ENCODE peak calls at places on chromosome 17, in ten cellular contexts. One of them, this sample, is unnamed.

GRCh38 chr17:77318491-77319210 is 177.9 kb downstream of the SEC14L1 start:
- DNase-seq in activated gamma-delta T cell: no peak
- DNase-seq in EL: peak; percentile 28
- DNase-seq in GF-D8: no peak
- DNase-seq in stimulated activated CD4-positive, alpha-beta T cell treated with anti-CD3 and anti-CD28 coated beads, Interleukin-1b, Interleukin-23, amount 100 ng/mL, for 1 hour: no peak
- DNase-seq in LoVo: no peak
- DNase-seq in T-cell: no peak
- DNase-seq in lung: no peak
- DNase-seq in type B pancreatic cell: no peak
- DNase-seq in HAP-1: peak; percentile 57
- DNase-seq in this sample: no peak

GRCh38 chr17:33811006-33811760 is 443.9 kb upstream of the CCL2 start:
- DNase-seq in activated gamma-delta T cell: no peak
- DNase-seq in EL: no peak
- DNase-seq in GF-D8: no peak
- DNase-seq in stimulated activated CD4-positive, alpha-beta T cell treated with anti-CD3 and anti-CD28 coated beads, Interleukin-1b, Interleukin-23, amount 100 ng/mL, for 1 hour: no peak
- DNase-seq in LoVo: no peak
- DNase-seq in T-cell: no peak
- DNase-seq in lung: no peak
- DNase-seq in type B pancreatic cell: no peak
- DNase-seq in HAP-1: no peak
- DNase-seq in this sample: no peak

GRCh38 chr17:79937435-79937870 is 98.2 kb upstream of the CBX4 start:
- DNase-seq in activated gamma-delta T cell: no peak
- DNase-seq in EL: no peak
- DNase-seq in GF-D8: no peak
- DNase-seq in stimulated activated CD4-positive, alpha-beta T cell treated with anti-CD3 and anti-CD28 coated beads, Interleukin-1b, Interleukin-23, amount 100 ng/mL, for 1 hour: no peak
- DNase-seq in LoVo: no peak
- DNase-seq in T-cell: no peak
- DNase-seq in lung: no peak
- DNase-seq in type B pancreatic cell: no peak
- DNase-seq in HAP-1: no peak
- DNase-seq in this sample: no peak

GRCh38 chr17:77834170-77835115 is 124.1 kb upstream of the TNRC6C start:
- DNase-seq in activated gamma-delta T cell: peak; percentile 26
- DNase-seq in EL: peak; percentile 91
- DNase-seq in GF-D8: no peak
- DNase-seq in stimulated activated CD4-positive, alpha-beta T cell treated with anti-CD3 and anti-CD28 coated beads, Interleukin-1b, Interleukin-23, amount 100 ng/mL, for 1 hour: peak; percentile 24
- DNase-seq in LoVo: peak; percentile 64
- DNase-seq in T-cell: peak; percentile 36
- DNase-seq in lung: peak; percentile 52
- DNase-seq in type B pancreatic cell: no peak
- DNase-seq in HAP-1: peak; percentile 43
- DNase-seq in this sample: no peak

GRCh38 chr17:45260204-45260783 is 1.6 kb downstream of the SPATA32 start:
- DNase-seq in activated gamma-delta T cell: no peak
- DNase-seq in EL: no peak
- DNase-seq in GF-D8: no peak
- DNase-seq in stimulated activated CD4-positive, alpha-beta T cell treated with anti-CD3 and anti-CD28 coated beads, Interleukin-1b, Interleukin-23, amount 100 ng/mL, for 1 hour: no peak
- DNase-seq in LoVo: no peak
- DNase-seq in T-cell: no peak
- DNase-seq in lung: no peak
- DNase-seq in type B pancreatic cell: no peak
- DNase-seq in HAP-1: no peak
- DNase-seq in this sample: no peak

GRCh38 chr17:40560592-40561293 is 4.5 kb downstream of the CCR7 start:
- DNase-seq in activated gamma-delta T cell: no peak
- DNase-seq in EL: peak; percentile 37
- DNase-seq in GF-D8: peak; percentile 23
- DNase-seq in stimulated activated CD4-positive, alpha-beta T cell treated with anti-CD3 and anti-CD28 coated beads, Interleukin-1b, Interleukin-23, amount 100 ng/mL, for 1 hour: no peak
- DNase-seq in LoVo: no peak
- DNase-seq in T-cell: peak; percentile 69
- DNase-seq in lung: no peak
- DNase-seq in type B pancreatic cell: peak; percentile 60
- DNase-seq in HAP-1: no peak
- DNase-seq in this sample: no peak

GRCh38 chr17:7927596-7927995 is 2.1 kb downstream of the KCNAB3 start:
- DNase-seq in activated gamma-delta T cell: no peak
- DNase-seq in EL: no peak
- DNase-seq in GF-D8: no peak
- DNase-seq in stimulated activated CD4-positive, alpha-beta T cell treated with anti-CD3 and anti-CD28 coated beads, Interleukin-1b, Interleukin-23, amount 100 ng/mL, for 1 hour: no peak
- DNase-seq in LoVo: no peak
- DNase-seq in T-cell: no peak
- DNase-seq in lung: no peak
- DNase-seq in type B pancreatic cell: no peak
- DNase-seq in HAP-1: no peak
- DNase-seq in this sample: no peak

GRCh38 chr17:66115246-66115645 is 76.7 kb downstream of the CEP112 start:
- DNase-seq in activated gamma-delta T cell: no peak
- DNase-seq in EL: peak; percentile 70
- DNase-seq in GF-D8: no peak
- DNase-seq in stimulated activated CD4-positive, alpha-beta T cell treated with anti-CD3 and anti-CD28 coated beads, Interleukin-1b, Interleukin-23, amount 100 ng/mL, for 1 hour: no peak
- DNase-seq in LoVo: no peak
- DNase-seq in T-cell: no peak
- DNase-seq in lung: no peak
- DNase-seq in type B pancreatic cell: no peak
- DNase-seq in HAP-1: no peak
- DNase-seq in this sample: no peak

GRCh38 chr17:37478187-37478586 is 11.5 kb upstream of the DUSP14 start:
- DNase-seq in activated gamma-delta T cell: no peak
- DNase-seq in EL: peak; percentile 42
- DNase-seq in GF-D8: no peak
- DNase-seq in stimulated activated CD4-positive, alpha-beta T cell treated with anti-CD3 and anti-CD28 coated beads, Interleukin-1b, Interleukin-23, amount 100 ng/mL, for 1 hour: no peak
- DNase-seq in LoVo: no peak
- DNase-seq in T-cell: no peak
- DNase-seq in lung: no peak
- DNase-seq in type B pancreatic cell: no peak
- DNase-seq in HAP-1: no peak
- DNase-seq in this sample: no peak

GRCh38 chr17:17698869-17699351 is 17.7 kb downstream of the RAI1 start:
- DNase-seq in activated gamma-delta T cell: no peak
- DNase-seq in EL: peak; percentile 45
- DNase-seq in GF-D8: no peak
- DNase-seq in stimulated activated CD4-positive, alpha-beta T cell treated with anti-CD3 and anti-CD28 coated beads, Interleukin-1b, Interleukin-23, amount 100 ng/mL, for 1 hour: no peak
- DNase-seq in LoVo: no peak
- DNase-seq in T-cell: no peak
- DNase-seq in lung: no peak
- DNase-seq in type B pancreatic cell: no peak
- DNase-seq in HAP-1: no peak
- DNase-seq in this sample: no peak

GRCh38 chr17:27635275-27635823 is 4.4 kb downstream of the LGALS9 start:
- DNase-seq in activated gamma-delta T cell: no peak
- DNase-seq in EL: no peak
- DNase-seq in GF-D8: peak; percentile 40
- DNase-seq in stimulated activated CD4-positive, alpha-beta T cell treated with anti-CD3 and anti-CD28 coated beads, Interleukin-1b, Interleukin-23, amount 100 ng/mL, for 1 hour: no peak
- DNase-seq in LoVo: no peak
- DNase-seq in T-cell: no peak
- DNase-seq in lung: peak; percentile 42
- DNase-seq in type B pancreatic cell: no peak
- DNase-seq in HAP-1: no peak
- DNase-seq in this sample: no peak

GRCh38 chr17:82528484-82529265 is 9.1 kb downstream of the FOXK2 start:
- DNase-seq in activated gamma-delta T cell: no peak
- DNase-seq in EL: peak; percentile 48
- DNase-seq in GF-D8: no peak
- DNase-seq in stimulated activated CD4-positive, alpha-beta T cell treated with anti-CD3 and anti-CD28 coated beads, Interleukin-1b, Interleukin-23, amount 100 ng/mL, for 1 hour: no peak
- DNase-seq in LoVo: no peak
- DNase-seq in T-cell: peak; percentile 8
- DNase-seq in lung: peak; percentile 53
- DNase-seq in type B pancreatic cell: no peak
- DNase-seq in HAP-1: no peak
- DNase-seq in this sample: no peak

GRCh38 chr17:73643012-73643845 is 1.0 kb downstream of the SDK2 start:
- DNase-seq in activated gamma-delta T cell: no peak
- DNase-seq in EL: no peak
- DNase-seq in GF-D8: no peak
- DNase-seq in stimulated activated CD4-positive, alpha-beta T cell treated with anti-CD3 and anti-CD28 coated beads, Interleukin-1b, Interleukin-23, amount 100 ng/mL, for 1 hour: no peak
- DNase-seq in LoVo: no peak
- DNase-seq in T-cell: no peak
- DNase-seq in lung: no peak
- DNase-seq in type B pancreatic cell: no peak
- DNase-seq in HAP-1: peak; percentile 36
- DNase-seq in this sample: peak; percentile 41

GRCh38 chr17:17783825-17784598 is 52.8 kb downstream of the SREBF1 start:
- DNase-seq in activated gamma-delta T cell: no peak
- DNase-seq in EL: no peak
- DNase-seq in GF-D8: no peak
- DNase-seq in stimulated activated CD4-positive, alpha-beta T cell treated with anti-CD3 and anti-CD28 coated beads, Interleukin-1b, Interleukin-23, amount 100 ng/mL, for 1 hour: no peak
- DNase-seq in LoVo: no peak
- DNase-seq in T-cell: peak; percentile 14
- DNase-seq in lung: peak; percentile 54
- DNase-seq in type B pancreatic cell: no peak
- DNase-seq in HAP-1: peak; percentile 75
- DNase-seq in this sample: peak; percentile 17

GRCh38 chr17:13010959-13011358 is 6.9 kb downstream of the ELAC2 start:
- DNase-seq in activated gamma-delta T cell: no peak
- DNase-seq in EL: no peak
- DNase-seq in GF-D8: no peak
- DNase-seq in stimulated activated CD4-positive, alpha-beta T cell treated with anti-CD3 and anti-CD28 coated beads, Interleukin-1b, Interleukin-23, amount 100 ng/mL, for 1 hour: no peak
- DNase-seq in LoVo: no peak
- DNase-seq in T-cell: no peak
- DNase-seq in lung: no peak
- DNase-seq in type B pancreatic cell: no peak
- DNase-seq in HAP-1: no peak
- DNase-seq in this sample: no peak

GRCh38 chr17:8125947-8126305 is 2.0 kb upstream of the HES7 start:
- DNase-seq in activated gamma-delta T cell: no peak
- DNase-seq in EL: peak; percentile 50
- DNase-seq in GF-D8: no peak
- DNase-seq in stimulated activated CD4-positive, alpha-beta T cell treated with anti-CD3 and anti-CD28 coated beads, Interleukin-1b, Interleukin-23, amount 100 ng/mL, for 1 hour: no peak
- DNase-seq in LoVo: no peak
- DNase-seq in T-cell: no peak
- DNase-seq in lung: no peak
- DNase-seq in type B pancreatic cell: no peak
- DNase-seq in HAP-1: peak; percentile 76
- DNase-seq in this sample: peak; percentile 12

GRCh38 chr17:70521821-70522256 is 352.5 kb downstream of the KCNJ2 start:
- DNase-seq in activated gamma-delta T cell: no peak
- DNase-seq in EL: peak; percentile 12
- DNase-seq in GF-D8: no peak
- DNase-seq in stimulated activated CD4-positive, alpha-beta T cell treated with anti-CD3 and anti-CD28 coated beads, Interleukin-1b, Interleukin-23, amount 100 ng/mL, for 1 hour: no peak
- DNase-seq in LoVo: no peak
- DNase-seq in T-cell: no peak
- DNase-seq in lung: peak; percentile 57
- DNase-seq in type B pancreatic cell: no peak
- DNase-seq in HAP-1: no peak
- DNase-seq in this sample: no peak

GRCh38 chr17:61848247-61848646 is 15.1 kb downstream of the BRIP1 start:
- DNase-seq in activated gamma-delta T cell: no peak
- DNase-seq in EL: no peak
- DNase-seq in GF-D8: no peak
- DNase-seq in stimulated activated CD4-positive, alpha-beta T cell treated with anti-CD3 and anti-CD28 coated beads, Interleukin-1b, Interleukin-23, amount 100 ng/mL, for 1 hour: no peak
- DNase-seq in LoVo: no peak
- DNase-seq in T-cell: no peak
- DNase-seq in lung: no peak
- DNase-seq in type B pancreatic cell: no peak
- DNase-seq in HAP-1: no peak
- DNase-seq in this sample: no peak

GRCh38 chr17:6507535-6507934 is 48.8 kb downstream of the PITPNM3 start:
- DNase-seq in activated gamma-delta T cell: no peak
- DNase-seq in EL: peak; percentile 91
- DNase-seq in GF-D8: no peak
- DNase-seq in stimulated activated CD4-positive, alpha-beta T cell treated with anti-CD3 and anti-CD28 coated beads, Interleukin-1b, Interleukin-23, amount 100 ng/mL, for 1 hour: no peak
- DNase-seq in LoVo: peak; percentile 82
- DNase-seq in T-cell: no peak
- DNase-seq in lung: no peak
- DNase-seq in type B pancreatic cell: no peak
- DNase-seq in HAP-1: no peak
- DNase-seq in this sample: no peak

GRCh38 chr17:38794221-38794620 is 5.1 kb downstream of the PIP4K2B start:
- DNase-seq in activated gamma-delta T cell: no peak
- DNase-seq in EL: no peak
- DNase-seq in GF-D8: no peak
- DNase-seq in stimulated activated CD4-positive, alpha-beta T cell treated with anti-CD3 and anti-CD28 coated beads, Interleukin-1b, Interleukin-23, amount 100 ng/mL, for 1 hour: no peak
- DNase-seq in LoVo: no peak
- DNase-seq in T-cell: no peak
- DNase-seq in lung: no peak
- DNase-seq in type B pancreatic cell: no peak
- DNase-seq in HAP-1: no peak
- DNase-seq in this sample: no peak

GRCh38 chr17:72498671-72499210 is 377.9 kb downstream of the SOX9 start:
- DNase-seq in activated gamma-delta T cell: no peak
- DNase-seq in EL: no peak
- DNase-seq in GF-D8: no peak
- DNase-seq in stimulated activated CD4-positive, alpha-beta T cell treated with anti-CD3 and anti-CD28 coated beads, Interleukin-1b, Interleukin-23, amount 100 ng/mL, for 1 hour: no peak
- DNase-seq in LoVo: no peak
- DNase-seq in T-cell: no peak
- DNase-seq in lung: no peak
- DNase-seq in type B pancreatic cell: no peak
- DNase-seq in HAP-1: no peak
- DNase-seq in this sample: no peak

GRCh38 chr17:75048396-75048933 is 1.4 kb downstream of the KCTD2 start:
- DNase-seq in activated gamma-delta T cell: no peak
- DNase-seq in EL: no peak
- DNase-seq in GF-D8: peak; percentile 4
- DNase-seq in stimulated activated CD4-positive, alpha-beta T cell treated with anti-CD3 and anti-CD28 coated beads, Interleukin-1b, Interleukin-23, amount 100 ng/mL, for 1 hour: no peak
- DNase-seq in LoVo: no peak
- DNase-seq in T-cell: no peak
- DNase-seq in lung: no peak
- DNase-seq in type B pancreatic cell: no peak
- DNase-seq in HAP-1: no peak
- DNase-seq in this sample: no peak

GRCh38 chr17:63698886-63699637 is 863 bp downstream of the LIMD2 start:
- DNase-seq in activated gamma-delta T cell: peak; percentile 78
- DNase-seq in EL: peak; percentile 35
- DNase-seq in GF-D8: peak; percentile 82
- DNase-seq in stimulated activated CD4-positive, alpha-beta T cell treated with anti-CD3 and anti-CD28 coated beads, Interleukin-1b, Interleukin-23, amount 100 ng/mL, for 1 hour: peak; percentile 83
- DNase-seq in LoVo: no peak
- DNase-seq in T-cell: peak; percentile 93
- DNase-seq in lung: no peak
- DNase-seq in type B pancreatic cell: no peak
- DNase-seq in HAP-1: peak; percentile 58
- DNase-seq in this sample: peak; percentile 32

GRCh38 chr17:50129303-50129945 is 536 bp downstream of the SAMD14 start:
- DNase-seq in activated gamma-delta T cell: no peak
- DNase-seq in EL: peak; percentile 59
- DNase-seq in GF-D8: no peak
- DNase-seq in stimulated activated CD4-positive, alpha-beta T cell treated with anti-CD3 and anti-CD28 coated beads, Interleukin-1b, Interleukin-23, amount 100 ng/mL, for 1 hour: no peak
- DNase-seq in LoVo: no peak
- DNase-seq in T-cell: peak; percentile 43
- DNase-seq in lung: no peak
- DNase-seq in type B pancreatic cell: no peak
- DNase-seq in HAP-1: peak; percentile 75
- DNase-seq in this sample: peak; percentile 53

This sample was measured in neural crest cell.